ENCODE peak calls at places on chromosomes 5 and 9, in six cellular contexts. One of them, this sample, is unnamed.

GRCh38 chr9:88590558-88591146 is 55.7 kb downstream of the NXNL2 start:
- DNase-seq in nucleus accumbens: no peak
- DNase-seq in RPMI7951: no peak
- DNase-seq in T-helper 2 cell: no peak
- DNase-seq in effector CD4-positive, alpha-beta T cell: no peak
- DNase-seq in H9: peak; percentile 79
- DNase-seq in this sample: no peak

GRCh38 chr5:154368041-154368800 is 77.6 kb upstream of the SAP30L start:
- DNase-seq in nucleus accumbens: no peak
- DNase-seq in RPMI7951: peak; percentile 90
- DNase-seq in T-helper 2 cell: no peak
- DNase-seq in effector CD4-positive, alpha-beta T cell: no peak
- DNase-seq in H9: peak; percentile 64
- DNase-seq in this sample: no peak

GRCh38 chr5:171316258-171317121 is 7.4 kb downstream of the TLX3 start:
- DNase-seq in nucleus accumbens: no peak
- DNase-seq in RPMI7951: no peak
- DNase-seq in T-helper 2 cell: peak; percentile 17
- DNase-seq in effector CD4-positive, alpha-beta T cell: no peak
- DNase-seq in H9: peak; percentile 60
- DNase-seq in this sample: no peak

GRCh38 chr9:132627120-132627519 is 42.7 kb downstream of the DDX31 start:
- DNase-seq in nucleus accumbens: no peak
- DNase-seq in RPMI7951: no peak
- DNase-seq in T-helper 2 cell: no peak
- DNase-seq in effector CD4-positive, alpha-beta T cell: no peak
- DNase-seq in H9: no peak
- DNase-seq in this sample: no peak

GRCh38 chr5:132256783-132257130 is 739 bp upstream of the PDLIM4 start:
- DNase-seq in nucleus accumbens: no peak
- DNase-seq in RPMI7951: no peak
- DNase-seq in T-helper 2 cell: no peak
- DNase-seq in effector CD4-positive, alpha-beta T cell: no peak
- DNase-seq in H9: no peak
- DNase-seq in this sample: no peak

GRCh38 chr5:169581580-169582227 is 1.9 kb upstream of the SPDL1 start:
- DNase-seq in nucleus accumbens: no peak
- DNase-seq in RPMI7951: peak; percentile 68
- DNase-seq in T-helper 2 cell: peak; percentile 60
- DNase-seq in effector CD4-positive, alpha-beta T cell: peak; percentile 34
- DNase-seq in H9: peak; percentile 50
- DNase-seq in this sample: peak; percentile 68

GRCh38 chr5:9149988-9150387 is 395.9 kb downstream of the SEMA5A start:
- DNase-seq in nucleus accumbens: no peak
- DNase-seq in RPMI7951: peak; percentile 88
- DNase-seq in T-helper 2 cell: no peak
- DNase-seq in effector CD4-positive, alpha-beta T cell: no peak
- DNase-seq in H9: no peak
- DNase-seq in this sample: no peak

GRCh38 chr5:137461636-137462596 is 37.2 kb downstream of the SPOCK1 start:
- DNase-seq in nucleus accumbens: no peak
- DNase-seq in RPMI7951: peak; percentile 53
- DNase-seq in T-helper 2 cell: no peak
- DNase-seq in effector CD4-positive, alpha-beta T cell: no peak
- DNase-seq in H9: peak; percentile 61
- DNase-seq in this sample: no peak

GRCh38 chr5:73126381-73126780 is 6.0 kb downstream of the TMEM171 start:
- DNase-seq in nucleus accumbens: no peak
- DNase-seq in RPMI7951: no peak
- DNase-seq in T-helper 2 cell: no peak
- DNase-seq in effector CD4-positive, alpha-beta T cell: no peak
- DNase-seq in H9: no peak
- DNase-seq in this sample: no peak

This sample was measured in NCI-H524.